ENCODE peak calls at places on chromosomes 4 and X, in four cellular contexts. Z, L, I and N are unnamed samples.

GRCh38 chr4:95510145-95510544 is 38.6 kb downstream of the UNC5C start:
- DNase-seq in Z (no peak), L (no peak), I (no peak), N (no peak)

GRCh38 chrX:41781500-41781899 is 57.5 kb downstream of the GPR82 start:
- DNase-seq in Z (no peak), L (no peak), I (no peak), N (no peak)

GRCh38 chr4:84050014-84050413 is 449.1 kb downstream of the NKX6-1 start:
- DNase-seq in Z (no peak), L (no peak), I (no peak), N (no peak)

GRCh38 chr4:11421116-11421515 is 7.6 kb downstream of the HS3ST1 start:
- DNase-seq in Z (no peak), L (no peak), I (no peak), N (no peak)

GRCh38 chrX:39516399-39516798 is 581.4 kb downstream of the BCOR start:
- DNase-seq in Z (no peak), L (no peak), I (no peak), N (no peak)

GRCh38 chrX:123731987-123732678 is 719 bp downstream of the THOC2 start:
- DNase-seq in Z (peak), L (no peak), I (no peak), N (no peak)

GRCh38 chr4:48851651-48852050 is 20.8 kb downstream of the OCIAD1 start:
- DNase-seq in Z (no peak), L (no peak), I (no peak), N (no peak)

GRCh38 chrX:79336869-79337815 is 30.0 kb downstream of the ITM2A start:
- DNase-seq in Z (no peak), L (no peak), I (no peak), N (no peak)

GRCh38 chrX:21181232-21181853 is 192.9 kb upstream of the CNKSR2 start:
- DNase-seq in Z (no peak), L (no peak), I (no peak), N (no peak)

GRCh38 chr4:156102411-156102810 is 148.7 kb upstream of the CTSO start:
- DNase-seq in Z (no peak), L (no peak), I (no peak), N (no peak)

GRCh38 chrX:104351173-104351769 is 96.5 kb upstream of the ESX1 start:
- DNase-seq in Z (no peak), L (no peak), I (no peak), N (no peak)

GRCh38 chrX:86806786-86807185 is 658.5 kb downstream of the DACH2 start:
- DNase-seq in Z (peak), L (no peak), I (no peak), N (no peak)

GRCh38 chr4:80989921-80990544 is 40.5 kb upstream of the BMP3 start:
- DNase-seq in Z (peak), L (no peak), I (no peak), N (no peak)

GRCh38 chr4:106312377-106312776 is 3.6 kb downstream of the TBCK start:
- DNase-seq in Z (no peak), L (no peak), I (no peak), N (no peak)

GRCh38 chrX:41110801-41111625 is 25.8 kb downstream of the USP9X start:
- DNase-seq in Z (no peak), L (no peak), I (no peak), N (no peak)

GRCh38 chr4:5371415-5372190 is 320.3 kb downstream of the STK32B start:
- DNase-seq in Z (no peak), L (no peak), I (no peak), N (no peak)

GRCh38 chr4:3112979-3113469 is 38.5 kb downstream of the HTT start:
- DNase-seq in Z (no peak), L (no peak), I (no peak), N (no peak)

GRCh38 chr4:150033109-150033508 is 45.1 kb upstream of the DCLK2 start:
- DNase-seq in Z (no peak), L (no peak), I (no peak), N (no peak)

GRCh38 chrX:30593435-30594200 is 16.1 kb upstream of the TASL start:
- DNase-seq in Z (no peak), L (no peak), I (no peak), N (no peak)

GRCh38 chr4:150006197-150006596 is 72.0 kb upstream of the DCLK2 start:
- DNase-seq in Z (no peak), L (no peak), I (no peak), N (no peak)

GRCh38 chrX:109742722-109743121 is 9.7 kb upstream of the ACSL4 start:
- DNase-seq in Z (no peak), L (no peak), I (no peak), N (no peak)

GRCh38 chrX:37060999-37061398 is 52.8 kb downstream of the FAM47C start:
- DNase-seq in Z (peak), L (no peak), I (no peak), N (no peak)

GRCh38 chrX:24760601-24761000 is 66.9 kb downstream of the POLA1 start:
- DNase-seq in Z (no peak), L (no peak), I (no peak), N (no peak)

GRCh38 chr4:163166041-163166579 is 580 bp downstream of the NAF1 start:
- DNase-seq in Z (peak), L (peak), I (peak), N (peak)

GRCh38 chr4:122701965-122702364 is 30.5 kb upstream of the BBS12 start:
- DNase-seq in Z (no peak), L (no peak), I (no peak), N (no peak)